ENCODE peak calls at places on chromosomes 5 and 9, in four cellular contexts. M, W, E and C are unnamed samples.

GRCh38 chr9:85425153-85425611 is 316.6 kb downstream of the AGTPBP1 start:
- DNase-seq in M (no peak), W (peak; percentile 41), E (peak; percentile 4), C (peak; percentile 45)

GRCh38 chr5:74200560-74200959 is 440.0 kb downstream of the ENC1 start:
- DNase-seq in M (no peak), W (no peak), E (no peak), C (no peak)

GRCh38 chr5:57538341-57538955 is 55.8 kb upstream of the ACTBL2 start:
- DNase-seq in M (no peak), W (peak; percentile 30), E (no peak), C (no peak)

GRCh38 chr5:133420440-133421301 is 191.7 kb downstream of the FSTL4 start:
- DNase-seq in M (no peak), W (no peak), E (no peak), C (no peak)

GRCh38 chr5:57802131-57802530 is 319.5 kb upstream of the ACTBL2 start:
- DNase-seq in M (no peak), W (no peak), E (no peak), C (no peak)

GRCh38 chr5:179530069-179530998 is 20.0 kb upstream of the RUFY1 start:
- DNase-seq in M (peak; percentile 74), W (no peak), E (no peak), C (no peak)

GRCh38 chr5:87268126-87268969 is 665 bp downstream of the RASA1 start:
- DNase-seq in M (peak; percentile 81), W (peak; percentile 76), E (peak; percentile 76), C (peak; percentile 58)

GRCh38 chr9:132032584-132032945 is 47.1 kb downstream of the MED27 start:
- DNase-seq in M (no peak), W (no peak), E (no peak), C (no peak)

GRCh38 chr5:167908596-167908995 is 382.8 kb upstream of the WWC1 start:
- DNase-seq in M (no peak), W (no peak), E (no peak), C (no peak)

GRCh38 chr9:132169672-132170392 is 8.0 kb downstream of the NTNG2 start:
- DNase-seq in M (peak; percentile 41), W (peak; percentile 53), E (no peak), C (peak; percentile 64)

GRCh38 chr5:99315413-99316178 is 386.8 kb upstream of the CHD1 start:
- DNase-seq in M (no peak), W (no peak), E (no peak), C (no peak)

GRCh38 chr9:123450096-123450495 is 94.1 kb downstream of the CRB2 start:
- DNase-seq in M (no peak), W (no peak), E (no peak), C (no peak)

GRCh38 chr9:35717132-35717870 is 14.7 kb downstream of the TLN1 start:
- DNase-seq in M (no peak), W (no peak), E (no peak), C (no peak)

GRCh38 chr5:101370240-101370639 is 467.2 kb upstream of the ST8SIA4 start:
- DNase-seq in M (no peak), W (no peak), E (no peak), C (no peak)

GRCh38 chr9:109861499-109861898 is 81.5 kb downstream of the PALM2AKAP2 start:
- DNase-seq in M (no peak), W (no peak), E (no peak), C (no peak)

GRCh38 chr5:140176028-140176382 is 1.0 kb downstream of the CYSTM1 start:
- DNase-seq in M (no peak), W (no peak), E (no peak), C (no peak)

GRCh38 chr9:16398676-16399075 is 471.8 kb downstream of the BNC2 start:
- DNase-seq in M (no peak), W (no peak), E (peak; percentile 21), C (no peak)